ENCODE peak calls at places on chromosomes 7 and 10, in six cellular contexts. K is dorsolateral prefrontal cortex, V is WERI-Rb-1, P is H9, B is caudate nucleus, D is psoas muscle. Y is an unnamed sample.

GRCh38 chr10:91642831-91643692 is 10.2 kb upstream of the PPP1R3C start:
- DNase-seq in K (no peak), V (no peak), P (no peak), B (no peak), D (no peak), Y (no peak)

GRCh38 chr10:62058896-62059423 is 157.5 kb downstream of the ARID5B start:
- DNase-seq in K (no peak), V (no peak), P (no peak), B (no peak), D (no peak), Y (no peak)

GRCh38 chr10:58068809-58069208 is 198.9 kb downstream of the IPMK start:
- DNase-seq in K (no peak), V (no peak), P (no peak), B (no peak), D (no peak), Y (no peak)

GRCh38 chr10:125096371-125096770 is 64.0 kb downstream of the CTBP2 start:
- DNase-seq in K (no peak), V (no peak), P (no peak), B (no peak), D (no peak), Y (no peak)

GRCh38 chr10:90834326-90834725 is 23.5 kb downstream of the HTR7 start:
- DNase-seq in K (no peak), V (no peak), P (no peak), B (no peak), D (no peak), Y (no peak)

GRCh38 chr7:128178611-128179010 is 62.5 kb upstream of the LEP start:
- DNase-seq in K (no peak), V (no peak), P (peak), B (no peak), D (no peak), Y (no peak)

GRCh38 chr7:22444181-22444966 is 55.6 kb downstream of the STEAP1B start:
- DNase-seq in K (no peak), V (no peak), P (no peak), B (no peak), D (no peak), Y (peak)

GRCh38 chr7:115689941-115690340 is 340.6 kb downstream of the TFEC start:
- DNase-seq in K (no peak), V (no peak), P (no peak), B (no peak), D (no peak), Y (no peak)

GRCh38 chr10:131418686-131419085 is 107.2 kb upstream of the TCERG1L start:
- DNase-seq in K (no peak), V (no peak), P (no peak), B (no peak), D (no peak), Y (no peak)

GRCh38 chr10:11609492-11610093 is 1.9 kb downstream of the USP6NL start:
- DNase-seq in K (no peak), V (no peak), P (no peak), B (no peak), D (no peak), Y (no peak)

GRCh38 chr10:130244031-130244927 is 108.1 kb downstream of the GLRX3 start:
- DNase-seq in K (no peak), V (peak), P (no peak), B (no peak), D (no peak), Y (no peak)

GRCh38 chr7:22697897-22698645 is 28.9 kb upstream of the IL6 start:
- DNase-seq in K (no peak), V (no peak), P (no peak), B (no peak), D (no peak), Y (no peak)

GRCh38 chr10:69376662-69377061 is 40.1 kb downstream of the TACR2 start:
- DNase-seq in K (no peak), V (no peak), P (no peak), B (no peak), D (no peak), Y (no peak)

GRCh38 chr10:21950566-21950965 is 53.0 kb downstream of the DNAJC1 start:
- DNase-seq in K (no peak), V (no peak), P (no peak), B (no peak), D (no peak), Y (no peak)

GRCh38 chr7:128356546-128357365 is 4.7 kb downstream of the PRRT4 start:
- DNase-seq in K (no peak), V (peak), P (no peak), B (no peak), D (no peak), Y (no peak)

GRCh38 chr7:156751319-156751718 is 110.7 kb downstream of the RNF32 start:
- DNase-seq in K (peak), V (no peak), P (no peak), B (no peak), D (no peak), Y (no peak)

GRCh38 chr7:99125505-99125865 is 18.4 kb downstream of the SMURF1 start:
- DNase-seq in K (no peak), V (no peak), P (no peak), B (no peak), D (no peak), Y (no peak)

GRCh38 chr7:159024280-159024951 is 120.3 kb downstream of the VIPR2 start:
- DNase-seq in K (no peak), V (no peak), P (peak), B (no peak), D (no peak), Y (no peak)

GRCh38 chr10:25036381-25036780 is 20.0 kb downstream of the THNSL1 start:
- DNase-seq in K (no peak), V (no peak), P (no peak), B (no peak), D (no peak), Y (no peak)

GRCh38 chr7:23691320-23691719 is 11.3 kb downstream of the FAM221A start:
- DNase-seq in K (no peak), V (no peak), P (no peak), B (no peak), D (no peak), Y (no peak)

GRCh38 chr7:51224811-51225581 is 91.6 kb downstream of the COBL start:
- DNase-seq in K (no peak), V (no peak), P (peak), B (peak), D (no peak), Y (no peak)

GRCh38 chr10:93995598-93996271 is 2.0 kb downstream of the PLCE1 start:
- DNase-seq in K (no peak), V (no peak), P (no peak), B (no peak), D (no peak), Y (no peak)

GRCh38 chr7:105439174-105439893 is 50.6 kb upstream of the SRPK2 start:
- DNase-seq in K (no peak), V (no peak), P (no peak), B (no peak), D (no peak), Y (no peak)

GRCh38 chr10:116912162-116912561 is 62.9 kb downstream of the ENO4 start:
- DNase-seq in K (no peak), V (no peak), P (no peak), B (no peak), D (no peak), Y (no peak)

GRCh38 chr7:46900312-46901263 is 681.3 kb downstream of the TNS3 start:
- DNase-seq in K (no peak), V (no peak), P (no peak), B (no peak), D (no peak), Y (no peak)

GRCh38 chr10:18303851-18304800 is 163.9 kb downstream of the CACNB2 start:
- DNase-seq in K (peak), V (no peak), P (no peak), B (peak), D (no peak), Y (no peak)

GRCh38 chr10:124176309-124177179 is 83.1 kb upstream of the CHST15 start:
- DNase-seq in K (peak), V (no peak), P (no peak), B (no peak), D (no peak), Y (no peak)

GRCh38 chr7:51234609-51235308 is 81.8 kb downstream of the COBL start:
- DNase-seq in K (no peak), V (no peak), P (no peak), B (no peak), D (no peak), Y (no peak)

GRCh38 chr10:122244001-122244715 is 26.9 kb upstream of the BTBD16 start:
- DNase-seq in K (no peak), V (no peak), P (no peak), B (no peak), D (no peak), Y (no peak)

DNA sequence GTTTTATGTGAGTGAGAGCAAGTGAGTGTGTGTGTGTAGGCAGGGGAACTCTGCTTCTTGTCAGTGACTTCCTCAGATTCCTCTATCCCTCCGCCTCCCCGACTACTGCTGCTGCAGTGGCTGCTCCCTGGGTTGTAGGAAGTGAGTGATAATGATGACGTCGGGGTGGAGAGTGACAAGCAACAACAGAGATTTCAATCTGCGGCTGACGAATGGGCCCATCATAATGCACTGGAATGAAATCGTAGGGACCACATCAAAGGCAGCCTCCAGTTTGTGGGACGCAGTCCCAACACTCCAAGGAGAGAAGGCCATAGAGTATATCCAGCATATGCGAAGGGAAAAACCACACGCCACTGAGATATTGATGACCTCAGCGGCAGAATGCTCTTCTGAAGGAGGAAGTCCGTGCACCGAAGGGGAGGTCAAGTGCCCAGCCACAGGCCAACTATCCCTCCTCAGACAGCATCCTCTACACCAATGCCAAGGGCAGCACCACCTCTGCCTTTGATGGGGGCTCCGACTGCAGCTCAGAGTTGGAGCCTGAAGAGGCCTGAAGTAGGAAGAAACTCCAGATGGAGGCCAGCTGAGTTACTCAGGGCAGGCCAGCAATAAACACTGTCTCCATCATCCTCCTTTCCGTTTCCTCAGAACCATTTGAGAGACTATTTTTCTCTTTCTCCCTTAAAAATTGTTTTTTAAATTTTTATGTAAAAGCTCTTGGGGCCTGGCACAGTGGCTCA is 11.3 kb upstream of the STMP1 start:
- DNase-seq in K (peak), V (no peak), P (no peak), B (peak), D (no peak), Y (no peak)
- H3K27ac ChIP-seq in K (peak), V (no peak), P (no peak), B (peak), D (no peak), Y (no peak)

GRCh38 chr10:109451879-109452278 is 471.4 kb downstream of the XPNPEP1 start:
- DNase-seq in K (no peak), V (no peak), P (no peak), B (no peak), D (no peak), Y (no peak)
- H3K27ac ChIP-seq in K (no peak), V (no peak), P (no peak), B (no peak), D (no peak), Y (no peak)

GRCh38 chr7:152870106-152870693 is 110.6 kb downstream of the ACTR3B start:
- DNase-seq in K (no peak), V (no peak), P (no peak), B (no peak), D (no peak), Y (no peak)
- H3K27ac ChIP-seq in K (no peak), V (no peak), P (no peak), B (no peak), D (no peak), Y (no peak)

GRCh38 chr7:137146012-137146455 is 197.5 kb downstream of the PTN start:
- DNase-seq in K (no peak), V (no peak), P (no peak), B (no peak), D (no peak), Y (no peak)

GRCh38 chr7:137151056-137151731 is 192.3 kb downstream of the PTN start:
- DNase-seq in K (no peak), V (no peak), P (no peak), B (no peak), D (no peak), Y (no peak)

GRCh38 chr7:137146552-137146961 is 197.0 kb downstream of the PTN start:
- DNase-seq in K (no peak), V (no peak), P (no peak), B (no peak), D (no peak), Y (no peak)

GRCh38 chr7:137142376-137142775 is 201.2 kb downstream of the PTN start:
- DNase-seq in K (no peak), V (no peak), P (no peak), B (no peak), D (no peak), Y (no peak)

GRCh38 chr7:137146996-137147720 is 196.4 kb downstream of the PTN start:
- DNase-seq in K (no peak), V (no peak), P (no peak), B (no peak), D (no peak), Y (no peak)
- H3K27ac ChIP-seq in K (no peak), V (no peak), P (no peak), B (no peak), D (no peak), Y (no peak)

DNA sequence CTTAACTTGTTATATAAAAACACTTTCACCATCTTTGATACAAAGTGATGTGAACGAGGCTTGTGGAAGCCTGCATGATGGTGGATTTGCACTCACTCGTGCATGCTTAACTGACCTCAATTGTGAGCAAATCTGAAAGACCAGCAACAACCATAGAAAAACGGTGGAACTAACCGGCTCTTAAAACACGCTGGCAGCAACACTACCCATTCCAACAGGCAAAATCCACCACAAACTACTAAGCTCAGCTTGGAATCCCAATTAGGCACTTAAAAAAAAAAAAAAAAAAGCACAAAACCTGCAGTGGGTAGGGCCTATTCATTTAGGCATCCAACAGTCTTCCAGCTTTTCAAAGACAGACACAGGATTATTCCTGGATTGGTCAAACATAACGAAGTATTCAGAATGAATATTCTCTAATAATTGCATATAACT is 1.8 kb downstream of the GDI2 start:
- DNase-seq in K (no peak), V (no peak), P (no peak), B (peak), D (no peak), Y (no peak)
- H3K27ac ChIP-seq in K (no peak), V (no peak), P (no peak), B (no peak), D (no peak), Y (no peak)

GRCh38 chr10:29947701-29948060 is 111.7 kb downstream of the JCAD start:
- DNase-seq in K (no peak), V (no peak), P (no peak), B (no peak), D (no peak), Y (no peak)
- H3K27ac ChIP-seq in K (peak), V (no peak), P (no peak), B (peak), D (peak), Y (no peak)

DNA sequence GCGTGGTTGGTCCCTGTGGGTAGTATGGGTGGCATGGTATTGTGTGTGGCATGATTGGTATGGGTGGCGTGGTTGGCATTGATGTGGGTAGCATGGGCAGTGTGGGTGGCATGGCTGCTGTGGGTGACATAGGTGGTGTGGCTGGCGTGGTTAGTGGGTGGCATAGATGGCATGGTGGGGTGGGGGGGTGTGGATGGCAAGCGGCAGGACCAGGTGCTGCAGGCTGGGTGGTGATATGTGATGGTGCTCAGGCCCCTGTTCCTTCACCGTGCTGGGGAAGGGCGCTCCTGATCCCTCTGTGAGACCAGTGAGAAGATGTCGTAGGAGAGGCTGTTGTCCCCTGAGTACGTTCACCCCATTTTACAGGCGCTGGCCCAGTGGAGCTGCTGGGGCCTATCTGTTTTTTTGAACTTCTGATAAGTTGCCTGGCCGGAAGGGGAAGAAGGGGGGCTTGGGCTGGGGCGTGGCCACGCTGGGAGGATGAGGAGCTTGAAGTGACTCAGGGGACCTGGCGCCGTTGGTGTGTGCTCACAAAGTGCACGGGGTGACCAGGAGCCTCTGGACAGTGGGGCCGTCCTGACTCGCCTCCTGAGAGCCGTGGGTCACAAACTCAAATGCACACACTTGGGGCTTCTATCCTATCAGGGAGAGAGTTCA is 17.5 kb downstream of the INPP5A start:
- DNase-seq in K (peak), V (no peak), P (no peak), B (no peak), D (no peak), Y (no peak)
- H3K27ac ChIP-seq in K (no peak), V (no peak), P (no peak), B (no peak), D (no peak), Y (no peak)

DNA sequence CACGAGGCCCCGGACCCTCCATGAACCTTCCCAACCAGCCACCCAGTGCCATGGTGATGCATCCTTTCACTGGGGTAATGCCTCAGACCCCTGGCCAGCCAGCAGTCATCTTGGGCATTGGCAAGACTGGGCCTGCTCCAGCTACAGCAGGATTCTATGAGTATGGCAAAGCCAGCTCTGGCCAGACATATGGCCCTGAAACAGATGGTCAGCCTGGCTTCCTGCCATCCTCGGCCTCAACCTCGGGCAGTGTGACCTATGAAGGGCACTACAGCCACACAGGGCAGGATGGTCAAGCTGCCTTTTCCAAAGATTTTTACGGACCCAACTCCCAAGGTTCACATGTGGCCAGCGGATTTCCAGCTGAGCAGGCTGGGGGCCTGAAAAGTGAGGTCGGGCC is 90.6 kb upstream of the PDCD4 start:
- DNase-seq in K (no peak), V (no peak), P (no peak), B (no peak), D (peak), Y (no peak)
- H3K27ac ChIP-seq in K (no peak), V (no peak), P (no peak), B (peak), D (peak), Y (no peak)